ENCODE peak calls at places on chromosomes 2 and 18, in four cellular contexts. L is naive thymus-derived CD4-positive, alpha-beta T cell; X is heart right ventricle; M is AG04450. O is an unnamed sample. For H3K9me3, the result is how much of the 10 kb centered on the place peaks cover.

GRCh38 chr18:57581301-57581934 is 5.1 kb downstream of the FECH start:
- DNase-seq in M (no peak), L (no peak), X (peak), O (no peak)

GRCh38 chr2:115573756-115574155 is 1131.3 kb downstream of the DPP10 start:
- DNase-seq in M (no peak), X (no peak), L (no peak), O (no peak)

GRCh38 chr2:79771530-79771929 is 258.7 kb downstream of the CTNNA2 start:
- DNase-seq in M (no peak), L (no peak), X (no peak), O (no peak)

GRCh38 chr2:120761164-120761861 is 25.6 kb downstream of the GLI2 start:
- DNase-seq in M (no peak), L (no peak), X (no peak), O (no peak)

GRCh38 chr2:95760839-95761525 is 169.2 kb downstream of the TRIM43 start:
- DNase-seq in X (no peak), M (peak), L (no peak), O (no peak)

GRCh38 chr2:188620916-188621315 is 329.2 kb downstream of the GULP1 start:
- DNase-seq in L (no peak), M (no peak), X (no peak), O (no peak)

GRCh38 chr2:18750662-18751554 is 161.5 kb upstream of the NT5C1B start:
- DNase-seq in X (no peak), L (no peak), M (no peak), O (no peak)

GRCh38 chr18:5622905-5623304 is 79.1 kb upstream of the EPB41L3 start:
- DNase-seq in X (no peak), L (no peak), M (no peak), O (no peak)

GRCh38 chr2:165015052-165015642 is 59.8 kb upstream of the SLC38A11 start:
- DNase-seq in X (peak), L (peak), M (peak), O (peak)

GRCh38 chr18:35696307-35696706 is 114.8 kb downstream of the GALNT1 start:
- DNase-seq in M (no peak), X (no peak), L (no peak), O (no peak)

GRCh38 chr2:25276569-25277465 is 64.9 kb downstream of the DNMT3A start:
- DNase-seq in X (peak), M (no peak), L (peak), O (peak)

GRCh38 chr18:35983818-35984217 is 11.3 kb downstream of the RMP24 start:
- DNase-seq in M (peak), X (no peak), L (no peak), O (no peak)

GRCh38 chr2:151947524-151948165 is 119.4 kb upstream of the ARL5A start:
- DNase-seq in X (no peak), L (no peak), M (no peak), O (no peak)

GRCh38 chr2:16034975-16035746 is 94.8 kb downstream of the MYCN start:
- DNase-seq in X (no peak), M (no peak), L (no peak), O (no peak)
- H3K9me3 ChIP-seq in X (under half), M (half or more), L (under half), O (under half)

GRCh38 chr2:30073523-30073922 is 73.3 kb upstream of the YPEL5 start:
- DNase-seq in M (no peak), L (no peak), X (no peak), O (no peak)
- H3K9me3 ChIP-seq in M (under half), L (under half), X (under half), O (under half)

GRCh38 chr2:81299841-81300240 is 995.3 kb upstream of the LRRTM1 start:
- DNase-seq in L (no peak), M (no peak), X (no peak), O (no peak)
- H3K9me3 ChIP-seq in L (under half), M (under half), X (under half), O (under half)

DNA sequence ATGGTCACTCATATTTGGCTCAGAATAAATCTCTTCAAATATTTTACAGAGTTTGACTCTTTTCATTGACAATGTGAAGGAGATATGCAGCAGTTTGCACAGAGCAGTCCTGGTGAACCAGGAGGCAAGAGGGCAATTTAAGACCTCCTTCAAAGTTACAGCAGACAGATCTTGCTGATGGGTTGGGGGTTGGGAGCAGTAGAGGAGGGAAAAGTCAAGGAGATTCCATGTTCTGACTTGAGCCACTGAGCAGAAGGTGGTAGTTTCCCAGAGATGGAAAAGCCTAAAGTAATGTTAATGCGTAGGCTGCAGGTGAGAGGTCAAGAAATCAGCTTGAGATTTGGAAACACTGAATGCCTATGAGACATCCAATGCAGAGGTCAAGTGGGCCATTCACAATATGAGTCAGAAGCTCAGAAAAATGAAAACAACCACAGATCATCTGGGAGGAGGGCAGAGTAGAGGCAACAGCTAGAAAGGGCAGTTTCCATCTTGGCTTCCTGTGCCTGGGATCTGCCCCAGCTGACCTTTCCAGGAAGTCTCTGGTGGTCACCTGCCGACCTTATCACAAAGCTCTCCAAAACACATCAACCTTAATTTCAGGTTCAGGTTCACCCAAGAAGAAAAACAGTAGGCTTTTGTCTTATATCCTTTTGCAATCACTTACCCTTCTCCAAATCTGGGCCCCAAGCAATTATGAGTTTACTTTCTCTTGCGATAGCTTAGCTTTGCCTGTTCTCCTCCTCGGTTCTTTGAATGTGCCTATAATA is 197.5 kb upstream of the ARL4C start:
- DNase-seq in M (no peak), X (no peak), L (no peak), O (peak)
- H3K9me3 ChIP-seq in M (under half), X (under half), L (under half), O (under half)